ENCODE peak calls at places on chromosomes 5 and 9, in seven cellular contexts. One of them, this sample, is unnamed.

GRCh38 chr5:35990941-35991592 is at the start of gene UGT3A1:
- DNase-seq in HepG2: no peak
- DNase-seq in K562: no peak
- DNase-seq in stomach: no peak
- DNase-seq in H1: peak
- DNase-seq in suprapubic skin: no peak
- DNase-seq in sigmoid colon: no peak
- DNase-seq in this sample: no peak

GRCh38 chr9:108416321-108416720 is 439.5 kb downstream of the ACTL7B start:
- DNase-seq in sigmoid colon: no peak
- DNase-seq in HepG2: peak
- DNase-seq in H1: no peak
- DNase-seq in suprapubic skin: no peak
- DNase-seq in stomach: no peak
- DNase-seq in K562: no peak
- DNase-seq in this sample: no peak

GRCh38 chr5:111512026-111512405 is 319 bp downstream of the STARD4 start:
- DNase-seq in H1: no peak
- DNase-seq in stomach: no peak
- DNase-seq in suprapubic skin: no peak
- DNase-seq in sigmoid colon: peak
- DNase-seq in K562: peak
- DNase-seq in HepG2: peak
- DNase-seq in this sample: no peak

GRCh38 chr5:158287643-158288228 is 428.8 kb upstream of the CLINT1 start:
- DNase-seq in H1: no peak
- DNase-seq in stomach: no peak
- DNase-seq in HepG2: no peak
- DNase-seq in sigmoid colon: peak
- DNase-seq in K562: no peak
- DNase-seq in suprapubic skin: no peak
- DNase-seq in this sample: peak

GRCh38 chr5:130045334-130045733 is 141.1 kb downstream of the CHSY3 start:
- DNase-seq in sigmoid colon: no peak
- DNase-seq in HepG2: no peak
- DNase-seq in stomach: no peak
- DNase-seq in suprapubic skin: no peak
- DNase-seq in K562: no peak
- DNase-seq in H1: no peak
- DNase-seq in this sample: no peak

GRCh38 chr5:145531038-145531734 is 304.0 kb downstream of the PRELID2 start:
- DNase-seq in suprapubic skin: no peak
- DNase-seq in stomach: peak
- DNase-seq in sigmoid colon: no peak
- DNase-seq in HepG2: no peak
- DNase-seq in K562: no peak
- DNase-seq in H1: no peak
- DNase-seq in this sample: peak

GRCh38 chr9:133931059-133931458 is 61.1 kb downstream of the VAV2 start:
- DNase-seq in H1: no peak
- DNase-seq in HepG2: no peak
- DNase-seq in suprapubic skin: no peak
- DNase-seq in K562: no peak
- DNase-seq in sigmoid colon: no peak
- DNase-seq in stomach: no peak
- DNase-seq in this sample: no peak

GRCh38 chr5:139664273-139664693 is 16.1 kb downstream of the CXXC5 start:
- DNase-seq in suprapubic skin: no peak
- DNase-seq in H1: no peak
- DNase-seq in K562: no peak
- DNase-seq in sigmoid colon: peak
- DNase-seq in HepG2: no peak
- DNase-seq in stomach: no peak
- DNase-seq in this sample: no peak

GRCh38 chr9:35827486-35827885 is 1.0 kb downstream of the FAM221B start:
- DNase-seq in stomach: no peak
- DNase-seq in H1: no peak
- DNase-seq in suprapubic skin: no peak
- DNase-seq in sigmoid colon: no peak
- DNase-seq in HepG2: no peak
- DNase-seq in K562: no peak
- DNase-seq in this sample: no peak

GRCh38 chr5:150616024-150616470 is 24.4 kb upstream of the SYNPO start:
- DNase-seq in H1: no peak
- DNase-seq in suprapubic skin: no peak
- DNase-seq in HepG2: peak
- DNase-seq in K562: peak
- DNase-seq in stomach: peak
- DNase-seq in sigmoid colon: no peak
- DNase-seq in this sample: peak

GRCh38 chr9:27206041-27206440 is 90.9 kb downstream of the EQTN start:
- DNase-seq in K562: no peak
- DNase-seq in stomach: no peak
- DNase-seq in suprapubic skin: no peak
- DNase-seq in H1: no peak
- DNase-seq in HepG2: no peak
- DNase-seq in sigmoid colon: no peak
- DNase-seq in this sample: no peak

DNA sequence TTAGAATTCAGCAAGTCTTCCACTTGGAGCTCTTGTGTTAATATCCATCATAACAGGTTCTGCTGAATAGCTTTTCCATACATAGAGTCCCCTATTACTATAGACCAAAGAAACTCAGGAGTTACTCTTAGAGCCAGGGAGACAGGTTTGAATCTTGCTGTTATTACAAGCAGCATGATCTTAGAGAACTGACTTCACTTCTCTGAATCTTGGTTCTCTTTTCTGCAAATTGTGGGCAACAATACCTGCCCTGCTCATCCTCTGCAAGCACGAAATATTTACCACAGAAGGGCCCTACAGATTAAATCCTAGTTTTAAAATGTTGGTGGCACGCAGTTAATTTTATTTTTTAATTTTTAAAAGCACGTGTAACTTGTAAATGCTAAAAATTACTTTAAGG is 111.7 kb downstream of the TLR4 start:
- DNase-seq in H1: no peak
- DNase-seq in sigmoid colon: no peak
- DNase-seq in stomach: no peak
- DNase-seq in HepG2: no peak
- DNase-seq in suprapubic skin: no peak
- DNase-seq in K562: no peak
- DNase-seq in this sample: no peak
- TF ChIP-seq EP300 in H1: no peak
- TF ChIP-seq EP300 in sigmoid colon: no peak
- TF ChIP-seq EP300 in stomach: no peak
- TF ChIP-seq EP300 in HepG2: no peak
- TF ChIP-seq EP300 in suprapubic skin: no peak
- TF ChIP-seq EP300 in K562: no peak
- TF ChIP-seq EP300 in this sample: no peak

DNA sequence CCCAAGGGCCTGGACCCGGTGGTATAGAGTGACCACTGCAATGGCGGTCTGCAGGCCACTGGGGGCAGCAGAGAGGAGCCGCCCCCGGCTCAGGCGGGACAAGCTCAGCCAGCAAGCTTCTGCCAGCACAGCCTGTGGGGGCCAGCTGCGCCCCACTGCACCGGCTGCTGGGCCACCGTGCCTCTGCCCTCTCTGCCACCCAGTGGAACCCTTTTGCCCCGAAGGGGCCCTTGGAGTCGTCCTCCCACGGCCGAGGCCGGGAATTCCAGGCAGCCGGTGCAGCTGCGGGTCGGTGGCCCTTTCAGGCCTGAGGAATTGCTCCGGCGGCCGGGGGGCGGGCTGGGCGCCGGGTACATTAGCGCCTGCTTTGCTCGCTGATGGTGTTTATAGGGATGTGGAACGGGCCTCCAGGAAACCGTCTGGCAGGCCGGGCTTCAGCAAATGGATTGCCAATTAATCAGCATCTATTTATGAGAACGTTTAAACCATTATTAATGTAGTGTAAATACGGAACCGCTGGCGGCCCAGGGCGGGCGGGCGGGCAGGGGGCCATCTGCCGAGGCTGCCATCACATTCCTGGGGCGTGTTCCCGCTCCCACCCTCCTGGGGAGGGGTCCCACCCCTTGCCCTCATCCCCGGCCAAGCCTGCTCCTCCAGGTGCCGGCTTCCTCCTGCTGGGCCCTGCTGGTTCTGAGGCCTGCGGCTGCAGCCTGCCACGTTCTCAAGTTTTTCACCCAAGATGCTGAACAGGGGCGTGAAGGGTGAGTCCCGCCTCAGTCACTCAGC is 127.4 kb downstream of the BARX1 start:
- DNase-seq in K562: peak
- DNase-seq in stomach: peak
- DNase-seq in HepG2: peak
- DNase-seq in H1: peak
- DNase-seq in sigmoid colon: no peak
- DNase-seq in suprapubic skin: peak
- DNase-seq in this sample: peak
- H3K4me3 ChIP-seq in K562: no peak
- H3K4me3 ChIP-seq in stomach: peak
- H3K4me3 ChIP-seq in HepG2: peak
- H3K4me3 ChIP-seq in H1: peak
- H3K4me3 ChIP-seq in sigmoid colon: peak
- H3K4me3 ChIP-seq in suprapubic skin: peak
- H3K4me3 ChIP-seq in this sample: peak

GRCh38 chr5:154042751-154043150 is 4.0 kb downstream of the MFAP3 start:
- DNase-seq in sigmoid colon: no peak
- DNase-seq in H1: no peak
- DNase-seq in HepG2: no peak
- DNase-seq in stomach: no peak
- DNase-seq in K562: no peak
- DNase-seq in suprapubic skin: no peak
- DNase-seq in this sample: no peak
- TF ChIP-seq POLR2AphosphoS5 in sigmoid colon: peak
- TF ChIP-seq POLR2AphosphoS5 in H1: no peak
- TF ChIP-seq POLR2AphosphoS5 in HepG2: no peak
- TF ChIP-seq POLR2AphosphoS5 in stomach: no peak
- TF ChIP-seq POLR2AphosphoS5 in K562: no peak
- TF ChIP-seq POLR2AphosphoS5 in suprapubic skin: no peak
- TF ChIP-seq POLR2AphosphoS5 in this sample: no peak

DNA sequence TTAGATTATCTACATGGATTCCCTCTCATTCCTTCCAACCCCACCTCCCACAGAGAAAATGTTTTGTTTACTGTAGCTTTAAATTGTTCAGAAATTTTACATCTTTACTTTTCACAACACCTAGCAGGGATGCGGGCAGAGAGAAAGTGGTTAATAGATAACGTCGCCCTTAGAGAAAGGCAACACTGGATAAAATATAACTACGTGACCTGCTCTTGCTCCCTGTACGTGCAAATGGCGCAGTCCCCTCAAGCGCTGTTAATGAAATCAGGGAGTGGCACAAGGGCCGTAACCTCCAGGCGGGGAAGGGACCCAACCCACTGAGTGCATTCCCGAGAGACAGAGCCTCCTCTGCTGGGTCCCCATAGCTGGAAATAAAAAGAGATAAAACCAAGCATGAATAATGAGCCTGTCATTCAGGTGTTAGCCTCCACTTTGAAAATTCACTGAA is 125.2 kb upstream of the DAPK1 start:
- DNase-seq in suprapubic skin: no peak
- DNase-seq in sigmoid colon: no peak
- DNase-seq in K562: no peak
- DNase-seq in HepG2: peak
- DNase-seq in H1: no peak
- DNase-seq in stomach: no peak
- DNase-seq in this sample: no peak
- TF ChIP-seq EP300 in suprapubic skin: no peak
- TF ChIP-seq EP300 in sigmoid colon: no peak
- TF ChIP-seq EP300 in K562: no peak
- TF ChIP-seq EP300 in HepG2: no peak
- TF ChIP-seq EP300 in H1: no peak
- TF ChIP-seq EP300 in stomach: no peak
- TF ChIP-seq EP300 in this sample: no peak

This sample was measured in transverse colon.